ENCODE peak calls at places on chromosomes 5 and 9, in six cellular contexts. B is sciatic nerve; Y is Right ventricle myocardium superior; M is MM.1S; H is C1 segment of cervical spinal cord; G is CD8-positive, alpha-beta T cell. Z is an unnamed sample.

GRCh38 chr5:81749186-81749561 is 1.7 kb downstream of the SSBP2 start:
- DNase-seq in B (no peak), Y (no peak), M (peak; percentile 47), H (no peak), G (no peak), Z (no peak)

GRCh38 chr5:9302228-9302627 is 243.6 kb downstream of the SEMA5A start:
- DNase-seq in B (no peak), Y (no peak), M (no peak), H (no peak), G (no peak), Z (no peak)

GRCh38 chr5:129966071-129966470 is 61.8 kb downstream of the CHSY3 start:
- DNase-seq in B (no peak), Y (no peak), M (no peak), H (no peak), G (no peak), Z (no peak)

GRCh38 chr5:91296691-91297143 is 86.4 kb downstream of the ARRDC3 start:
- DNase-seq in B (peak; percentile 73), Y (peak; percentile 88), M (no peak), H (peak; percentile 7), G (no peak), Z (no peak)

GRCh38 chr9:96519726-96520125 is 69.8 kb downstream of the HABP4 start:
- DNase-seq in B (no peak), Y (no peak), M (no peak), H (no peak), G (no peak), Z (no peak)

GRCh38 chr9:109640232-109641078 is 139.5 kb upstream of the PALM2AKAP2 start:
- DNase-seq in B (peak; percentile 62), Y (peak; percentile 70), M (no peak), H (peak; percentile 62), G (no peak), Z (no peak)

GRCh38 chr5:173315495-173316352 is 12.5 kb downstream of the STC2 start:
- DNase-seq in B (no peak), Y (no peak), M (peak; percentile 48), H (peak; percentile 7), G (no peak), Z (peak; percentile 24)

GRCh38 chr5:120509056-120509455 is 45.0 kb downstream of the PRR16 start:
- DNase-seq in B (no peak), Y (no peak), M (no peak), H (no peak), G (no peak), Z (no peak)

GRCh38 chr5:179731791-179732411 is 721 bp upstream of the MAML1 start:
- DNase-seq in B (peak; percentile 64), Y (peak; percentile 46), M (no peak), H (no peak), G (no peak), Z (peak; percentile 43)

GRCh38 chr5:14399054-14399657 is 182.4 kb upstream of the OTULINL start:
- DNase-seq in B (no peak), Y (no peak), M (peak; percentile 46), H (no peak), G (peak; percentile 37), Z (peak; percentile 39)

GRCh38 chr5:134175874-134176522 is 752 bp downstream of the SKP1 start:
- DNase-seq in B (peak; percentile 67), Y (peak; percentile 45), M (peak; percentile 22), H (no peak), G (no peak), Z (no peak)

GRCh38 chr5:10400834-10401233 is 40.8 kb upstream of the ROPN1L start:
- DNase-seq in B (no peak), Y (no peak), M (no peak), H (no peak), G (no peak), Z (no peak)

GRCh38 chr9:108184941-108185340 is 670.8 kb downstream of the ACTL7B start:
- DNase-seq in B (no peak), Y (no peak), M (no peak), H (no peak), G (no peak), Z (peak; percentile 71)

GRCh38 chr9:110936719-110937452 is 101.4 kb downstream of the LPAR1 start:
- DNase-seq in B (no peak), Y (no peak), M (no peak), H (no peak), G (no peak), Z (no peak)

GRCh38 chr5:62592558-62592957 is 13.9 kb downstream of the LRRC70 start:
- DNase-seq in B (no peak), Y (no peak), M (no peak), H (no peak), G (no peak), Z (no peak)

GRCh38 chr5:7849531-7850240 is 1.2 kb downstream of the CFAP90 start:
- DNase-seq in B (no peak), Y (no peak), M (no peak), H (no peak), G (no peak), Z (peak; percentile 57)

GRCh38 chr9:37902804-37903580 is 935 bp downstream of the SLC25A51 start:
- DNase-seq in B (no peak), Y (no peak), M (peak; percentile 22), H (no peak), G (no peak), Z (no peak)

GRCh38 chr5:54703091-54703490 is 185.5 kb downstream of the SNX18 start:
- DNase-seq in B (peak; percentile 65), Y (peak; percentile 73), M (no peak), H (no peak), G (no peak), Z (no peak)

GRCh38 chr5:147464211-147464610 is 45.7 kb downstream of the DPYSL3 start:
- DNase-seq in B (no peak), Y (no peak), M (peak; percentile 36), H (no peak), G (no peak), Z (peak; percentile 60)

GRCh38 chr9:20740929-20741582 is 57.0 kb downstream of the FOCAD start:
- DNase-seq in B (no peak), Y (no peak), M (no peak), H (no peak), G (no peak), Z (no peak)

GRCh38 chr5:33921005-33921404 is 15.2 kb upstream of the RXFP3 start:
- DNase-seq in B (no peak), Y (no peak), M (no peak), H (no peak), G (no peak), Z (no peak)

GRCh38 chr5:11383506-11384095 is 520.6 kb downstream of the CTNND2 start:
- DNase-seq in B (no peak), Y (no peak), M (no peak), H (no peak), G (no peak), Z (no peak)

GRCh38 chr5:58674711-58675110 is 91.8 kb downstream of the RAB3C start:
- DNase-seq in B (no peak), Y (no peak), M (no peak), H (no peak), G (no peak), Z (no peak)

Z was measured in Caco-2.